ENCODE peak calls at places on chromosomes 7 and 10, in four cellular contexts. G, A, C and Y are unnamed samples. For H3K4me1, the result is how much of the 10 kb centered on the place peaks cover.

GRCh38 chr10:130074639-130075038 is 36.0 kb downstream of the C10orf143 start:
- DNase-seq in A (no peak), C (no peak), G (no peak), Y (no peak)

GRCh38 chr7:75850222-75850621 is 28.6 kb upstream of the RHBDD2 start:
- DNase-seq in C (no peak), G (no peak), A (no peak), Y (no peak)

GRCh38 chr10:124418726-124419501 is at the start of gene OAT:
- DNase-seq in C (peak), G (peak), A (peak), Y (peak)

GRCh38 chr10:18079665-18080295 is 60.4 kb upstream of the CACNB2 start:
- DNase-seq in G (no peak), C (no peak), A (no peak), Y (no peak)

GRCh38 chr10:71921319-71922027 is 42.7 kb upstream of the CHST3 start:
- DNase-seq in G (peak), C (no peak), A (no peak), Y (no peak)

GRCh38 chr7:70072220-70072619 is 473.9 kb downstream of the AUTS2 start:
- DNase-seq in A (no peak), C (no peak), G (no peak), Y (no peak)

GRCh38 chr7:32406386-32406785 is 83.8 kb downstream of the LSM5 start:
- DNase-seq in C (no peak), A (no peak), G (no peak), Y (no peak)

GRCh38 chr7:24227603-24228359 is 56.2 kb upstream of the NPY start:
- DNase-seq in C (no peak), G (no peak), A (no peak), Y (no peak)

GRCh38 chr10:16117305-16117695 is 257.0 kb upstream of the MINDY3 start:
- DNase-seq in G (no peak), A (no peak), C (no peak), Y (no peak)

GRCh38 chr10:14553434-14553833 is 221.3 kb downstream of the FAM107B start:
- DNase-seq in A (no peak), C (no peak), G (no peak), Y (no peak)

GRCh38 chr7:46145412-46145811 is 224.3 kb upstream of the IGFBP3 start:
- DNase-seq in G (no peak), A (no peak), C (no peak), Y (no peak)

DNA sequence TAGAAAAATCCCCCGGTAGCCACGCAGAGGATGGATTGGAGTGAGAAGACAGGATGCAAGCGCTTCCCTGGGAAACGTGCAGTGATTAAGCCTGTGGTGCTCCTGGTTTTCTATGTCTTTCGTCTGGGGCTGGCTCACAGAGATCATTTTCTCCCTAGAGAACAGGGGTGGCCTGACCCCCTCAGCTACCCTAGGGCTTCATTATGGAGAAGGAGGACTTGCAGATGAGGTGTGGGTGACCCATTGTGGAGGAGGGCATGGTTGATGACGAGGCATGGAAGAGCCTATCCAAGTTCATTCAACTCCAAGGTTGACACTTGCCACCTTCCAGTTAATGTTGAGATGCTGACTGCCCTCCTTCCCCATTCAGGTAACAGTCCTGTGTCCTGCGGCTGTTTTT is 75.9 kb downstream of the VSTM4 start:
- DNase-seq in G (no peak), C (no peak), A (no peak), Y (no peak)
- H3K4me1 ChIP-seq in G (under half), C (under half), A (under half), Y (under half)

GRCh38 chr10:103835121-103836045 is 20.0 kb downstream of the SH3PXD2A start:
- DNase-seq in A (no peak), C (no peak), G (peak), Y (no peak)
- H3K4me1 ChIP-seq in A (under half), C (half or more), G (under half), Y (under half)

DNA sequence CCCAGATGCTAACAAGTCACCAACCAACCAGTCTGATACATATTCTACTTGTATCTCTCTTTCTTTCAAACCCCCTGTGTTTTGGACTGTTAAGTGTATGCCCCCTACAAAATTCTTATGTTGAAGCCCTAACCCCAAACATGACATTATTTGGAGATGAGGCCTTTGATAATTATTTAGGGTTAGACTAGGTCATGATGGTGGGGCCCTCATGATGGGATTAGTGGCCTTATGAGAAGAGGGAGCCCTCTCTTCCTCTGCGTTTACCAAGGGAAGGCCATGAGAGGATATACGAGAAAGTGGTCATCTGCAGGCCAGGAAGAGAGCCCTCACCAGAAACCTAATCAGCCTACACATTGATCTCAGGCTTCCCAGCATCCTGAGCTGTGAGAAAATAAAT is 2.5 kb downstream of the RAPGEF5 start:
- DNase-seq in G (no peak), A (no peak), C (no peak), Y (no peak)
- H3K4me1 ChIP-seq in G (under half), A (under half), C (under half), Y (under half)

DNA sequence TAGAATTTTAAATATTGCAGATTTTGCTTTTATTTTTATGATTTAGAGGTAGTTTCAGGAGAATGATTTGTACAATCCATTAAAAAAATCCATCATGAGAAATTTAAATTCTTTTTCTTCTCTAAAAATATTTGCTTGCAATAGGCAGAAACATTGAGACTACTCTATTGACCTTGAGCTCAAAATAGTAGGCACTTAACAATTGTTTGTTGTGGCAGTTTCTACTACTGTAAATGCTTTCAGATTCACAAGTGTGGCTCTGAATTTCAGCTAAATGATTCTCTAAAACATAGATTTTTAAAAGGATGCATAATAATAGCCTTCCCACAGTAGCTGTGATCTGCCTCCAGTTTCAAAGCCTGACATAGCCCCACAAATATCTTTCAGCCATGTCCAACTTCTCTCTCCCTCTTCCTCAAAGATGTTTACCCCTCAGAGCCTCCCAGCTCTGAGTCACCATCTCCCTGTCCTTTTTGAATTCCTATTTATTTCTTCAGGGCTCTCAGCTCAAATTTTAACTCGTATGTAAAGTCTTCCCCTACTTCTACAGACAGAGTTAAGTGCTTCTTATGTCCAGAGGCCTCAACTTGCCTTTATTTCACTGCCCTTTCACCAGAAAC is 160.5 kb downstream of the AOAH start:
- DNase-seq in G (no peak), A (no peak), C (no peak), Y (no peak)
- H3K4me1 ChIP-seq in G (under half), A (under half), C (under half), Y (under half)

DNA sequence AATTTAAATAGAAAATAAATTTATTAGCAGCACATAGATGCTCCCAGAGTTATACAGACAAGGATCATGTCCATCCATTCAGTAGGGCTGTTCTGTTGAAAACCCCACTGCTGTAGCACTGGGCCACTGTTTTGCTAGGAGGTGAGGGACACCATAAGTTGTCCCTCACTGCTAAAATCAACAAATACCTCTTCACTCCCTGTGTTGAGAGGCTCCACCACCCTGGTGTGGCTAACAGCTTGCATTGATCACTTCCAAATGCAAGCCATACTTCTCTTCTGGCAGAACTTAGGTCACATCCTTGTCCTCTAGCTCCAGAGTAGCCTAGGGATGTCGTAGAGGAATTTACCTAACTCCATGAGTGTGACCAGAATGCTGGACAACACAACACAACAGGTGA is 55.4 kb downstream of the MDFIC start:
- DNase-seq in C (no peak), A (no peak), G (no peak), Y (no peak)
- H3K4me1 ChIP-seq in C (under half), A (under half), G (under half), Y (under half)

DNA sequence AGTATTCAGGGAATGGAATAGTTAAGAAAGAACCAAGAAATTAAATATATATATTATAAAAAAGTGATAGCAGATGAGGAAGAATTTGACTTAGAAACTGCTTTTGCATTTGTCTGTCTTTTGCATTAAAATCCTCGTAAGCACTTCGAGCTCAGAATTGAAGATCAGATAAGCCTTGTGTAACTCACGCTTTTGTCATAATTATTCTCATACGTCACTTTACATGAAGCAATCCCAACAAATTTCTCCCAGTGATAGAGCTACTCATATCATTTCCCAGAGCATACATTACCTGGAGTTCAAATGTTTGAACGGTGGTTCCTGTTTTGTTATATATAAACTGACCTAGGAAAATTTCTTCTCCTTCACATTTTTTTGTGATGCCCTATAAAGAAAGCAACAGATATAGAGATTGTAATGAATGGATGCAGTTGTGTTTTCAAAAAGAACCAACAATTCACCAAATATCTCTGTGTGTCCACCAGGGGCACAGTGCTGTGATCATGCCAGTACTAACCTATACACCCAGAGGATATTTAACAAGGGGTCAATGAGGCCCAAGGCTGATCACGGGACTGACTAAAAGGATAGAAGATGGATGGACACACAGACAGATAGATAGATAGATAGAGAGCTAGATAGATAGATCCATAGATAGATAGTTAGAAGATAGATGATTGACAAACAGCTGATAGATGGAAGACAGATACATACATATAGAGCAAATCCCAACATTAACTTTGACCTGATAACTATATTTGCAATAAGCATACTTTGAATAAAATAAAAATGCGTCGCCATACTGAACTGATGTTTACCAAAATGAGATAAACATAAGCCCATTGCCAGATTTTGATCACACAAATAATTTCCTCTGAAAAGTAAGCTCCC is 9.3 kb upstream of the HUS1 start:
- DNase-seq in C (no peak), G (no peak), A (no peak), Y (no peak)
- H3K4me1 ChIP-seq in C (under half), G (under half), A (under half), Y (under half)